ENCODE peak calls at places on chromosomes 5 and 9, in four cellular contexts. B is upper lobe of right lung; G is HepG2; R is CD8-positive, alpha-beta T cell. E is an unnamed sample.
A peak's percentile ranks its signal among the peaks of the same experiment; 100 is the strongest.

GRCh38 chr5:160233215-160233614 is 3.9 kb downstream of the FABP6 start:
- DNase-seq in R (no peak), B (no peak), G (no peak), E (no peak)

GRCh38 chr9:18482371-18482770 is 8.4 kb downstream of the ADAMTSL1 start:
- DNase-seq in R (no peak), G (no peak), B (no peak), E (no peak)

GRCh38 chr5:175597718-175598117 is 60.2 kb upstream of the HRH2 start:
- DNase-seq in B (no peak), G (no peak), R (no peak), E (no peak)

GRCh38 chr5:127820910-127821553 is 117.8 kb downstream of the CCDC192 start:
- DNase-seq in B (no peak), G (peak; percentile 10), R (no peak), E (no peak)

GRCh38 chr5:33311893-33312292 is 128.9 kb upstream of the TARS1 start:
- DNase-seq in R (no peak), B (no peak), G (no peak), E (no peak)

GRCh38 chr9:82597225-82598158 is 465.4 kb downstream of the RASEF start:
- DNase-seq in G (peak; percentile 78), R (no peak), B (no peak), E (no peak)

GRCh38 chr5:151458314-151458713 is 10.9 kb downstream of the SLC36A1 start:
- DNase-seq in B (no peak), R (no peak), G (no peak), E (no peak)

GRCh38 chr5:74281191-74281590 is 359.3 kb downstream of the ENC1 start:
- DNase-seq in R (no peak), G (no peak), B (no peak), E (no peak)

GRCh38 chr5:178130576-178131445 is at the start of gene RMND5B:
- DNase-seq in B (peak; percentile 94), R (peak; percentile 76), G (peak; percentile 70), E (peak; percentile 80)

GRCh38 chr9:37413311-37413710 is 9.2 kb upstream of the GRHPR start:
- DNase-seq in G (no peak), R (no peak), B (no peak), E (no peak)

GRCh38 chr9:133952598-133953550 is 39.2 kb downstream of the VAV2 start:
- DNase-seq in G (no peak), B (no peak), R (no peak), E (no peak)

GRCh38 chr9:34590376-34591090 is 1.0 kb upstream of the CNTFR start:
- DNase-seq in B (no peak), R (no peak), G (no peak), E (no peak)

GRCh38 chr5:76542887-76543690 is 80.1 kb downstream of the F2RL2 start:
- DNase-seq in R (peak; percentile 58), G (no peak), B (peak; percentile 69), E (peak; percentile 70)

GRCh38 chr5:9198399-9198798 is 347.5 kb downstream of the SEMA5A start:
- DNase-seq in B (no peak), G (no peak), R (no peak), E (no peak)

GRCh38 chr9:93122721-93123221 is 11.3 kb downstream of the NINJ1 start:
- DNase-seq in R (no peak), B (peak; percentile 57), G (no peak), E (peak; percentile 14)

GRCh38 chr9:89023788-89024187 is 32.5 kb downstream of the S1PR3 start:
- DNase-seq in R (no peak), G (no peak), B (no peak), E (no peak)

GRCh38 chr9:120941046-120941770 is 14.6 kb upstream of the TRAF1 start:
- DNase-seq in B (no peak), G (no peak), R (no peak), E (no peak)

GRCh38 chr5:156406023-156406422 is 79.1 kb downstream of the SGCD start:
- DNase-seq in G (no peak), B (no peak), R (no peak), E (no peak)

GRCh38 chr9:97474373-97474925 is 27.0 kb upstream of the TMOD1 start:
- DNase-seq in G (no peak), B (no peak), R (no peak), E (no peak)

GRCh38 chr9:4371108-4371507 is 71.2 kb upstream of the GLIS3 start:
- DNase-seq in G (no peak), B (no peak), R (no peak), E (no peak)

GRCh38 chr9:93630806-93631411 is 54.5 kb downstream of the PHF2 start:
- DNase-seq in R (no peak), B (no peak), G (no peak), E (no peak)

GRCh38 chr9:132182609-132183073 is 20.8 kb downstream of the NTNG2 start:
- DNase-seq in G (no peak), B (no peak), R (no peak), E (no peak)

DNA sequence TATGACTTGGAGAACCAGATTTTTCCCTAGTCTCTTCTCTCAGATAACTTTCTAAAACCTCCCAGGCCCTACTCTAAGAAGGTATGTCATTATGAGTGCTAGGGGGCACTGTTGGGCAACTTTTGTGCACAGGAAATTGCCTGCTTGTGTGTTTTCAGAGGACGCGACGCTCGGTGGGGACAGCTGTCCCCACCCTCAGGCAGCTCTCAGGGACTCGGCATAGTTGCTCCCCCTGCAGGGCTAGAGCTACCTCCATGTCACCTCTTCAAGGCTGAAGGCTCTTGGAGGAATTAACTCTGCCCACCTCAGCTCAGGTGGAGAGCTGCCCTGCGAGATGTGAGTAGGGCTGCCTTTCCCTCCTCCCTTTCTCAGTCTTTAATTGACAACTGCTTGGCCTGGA is 10.2 kb upstream of the TIFAB start:
- DNase-seq in R (peak; percentile 40), G (peak; percentile 87), B (peak; percentile 58), E (no peak)
- TF ChIP-seq CTCF in R (peak; percentile 44), G (peak; percentile 65), B (peak; percentile 51), E (peak; percentile 29)

GRCh38 chr5:54325610-54326311 is 15.4 kb upstream of the ARL15 start:
- DNase-seq in G (no peak), R (no peak), B (no peak), E (no peak)
- TF ChIP-seq CTCF in G (no peak), R (no peak), B (no peak), E (no peak)

GRCh38 chr9:135344523-135344901 is 135.1 kb upstream of the PPP1R26 start:
- DNase-seq in G (no peak), R (no peak), B (no peak), E (no peak)
- TF ChIP-seq CTCF in G (no peak), R (no peak), B (no peak), E (no peak)

GRCh38 chr5:93793159-93793781 is 51.9 kb upstream of the POU5F2 start:
- DNase-seq in R (no peak), G (no peak), B (no peak), E (no peak)

GRCh38 chr5:93790401-93790800 is 49.0 kb upstream of the POU5F2 start:
- DNase-seq in R (no peak), G (no peak), B (no peak), E (no peak)

GRCh38 chr5:93791520-93791972 is 50.1 kb upstream of the POU5F2 start:
- DNase-seq in R (no peak), G (peak; percentile 14), B (no peak), E (no peak)

GRCh38 chr5:93787598-93787997 is 46.2 kb upstream of the POU5F2 start:
- DNase-seq in G (no peak), R (no peak), B (no peak), E (no peak)

DNA sequence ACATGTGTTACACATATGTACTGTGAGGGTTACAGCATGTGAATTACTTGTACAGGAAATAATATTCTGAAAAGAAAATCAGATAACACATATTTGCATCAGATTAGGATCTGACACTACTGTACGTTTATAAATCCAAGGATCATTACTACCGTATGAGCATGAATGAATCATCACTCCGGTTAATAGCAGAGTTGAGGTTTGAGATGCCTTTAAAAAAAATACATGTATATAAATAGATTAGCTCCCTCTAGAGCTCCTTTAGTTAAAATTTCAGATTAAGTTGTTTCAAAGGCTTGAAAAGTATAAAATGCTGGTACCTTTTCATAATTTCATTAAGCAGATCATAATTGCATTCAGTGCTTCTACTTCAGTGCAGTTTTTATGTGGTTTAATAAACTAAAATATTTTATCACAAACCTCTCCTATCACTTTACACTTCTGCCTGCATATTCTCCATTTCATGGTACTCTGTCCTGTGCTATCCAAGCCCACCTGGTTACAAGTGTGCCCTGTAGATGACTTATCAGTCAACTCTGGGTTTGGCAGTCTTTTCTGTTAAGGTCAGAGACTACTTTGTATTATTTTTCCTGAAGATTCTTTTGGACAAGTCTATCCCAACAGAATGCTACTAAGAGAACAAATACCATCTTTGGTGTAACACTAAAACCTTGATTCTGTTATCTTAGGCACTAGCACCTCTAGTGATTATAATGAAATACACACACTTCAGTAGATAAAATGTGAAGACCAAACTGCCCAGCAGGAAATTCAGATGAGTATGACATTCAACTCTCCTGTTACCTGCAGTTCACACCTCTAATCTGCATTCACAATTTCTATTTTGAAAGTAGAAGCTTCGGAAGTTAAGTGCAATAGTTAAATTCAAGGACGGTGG is 48.0 kb upstream of the POU5F2 start:
- DNase-seq in B (no peak), G (no peak), R (no peak), E (no peak)
- TF ChIP-seq CTCF in B (no peak), G (no peak), R (no peak), E (no peak)

GRCh38 chr5:39986614-39987013 is 561.8 kb upstream of the DAB2 start:
- DNase-seq in G (no peak), R (no peak), B (no peak), E (no peak)
- TF ChIP-seq CTCF in G (no peak), R (no peak), B (no peak), E (no peak)

GRCh38 chr9:94782367-94783120 is 56.0 kb downstream of the AOPEP start:
- DNase-seq in R (no peak), G (no peak), B (no peak), E (no peak)

GRCh38 chr9:94779693-94780290 is 53.3 kb downstream of the AOPEP start:
- DNase-seq in B (no peak), G (no peak), R (no peak), E (no peak)

GRCh38 chr9:94783121-94783664 is 56.7 kb downstream of the AOPEP start:
- DNase-seq in G (peak; percentile 75), R (peak; percentile 32), B (peak; percentile 91), E (peak; percentile 26)

GRCh38 chr9:94780516-94780950 is 54.0 kb downstream of the AOPEP start:
- DNase-seq in R (no peak), B (no peak), G (no peak), E (no peak)

DNA sequence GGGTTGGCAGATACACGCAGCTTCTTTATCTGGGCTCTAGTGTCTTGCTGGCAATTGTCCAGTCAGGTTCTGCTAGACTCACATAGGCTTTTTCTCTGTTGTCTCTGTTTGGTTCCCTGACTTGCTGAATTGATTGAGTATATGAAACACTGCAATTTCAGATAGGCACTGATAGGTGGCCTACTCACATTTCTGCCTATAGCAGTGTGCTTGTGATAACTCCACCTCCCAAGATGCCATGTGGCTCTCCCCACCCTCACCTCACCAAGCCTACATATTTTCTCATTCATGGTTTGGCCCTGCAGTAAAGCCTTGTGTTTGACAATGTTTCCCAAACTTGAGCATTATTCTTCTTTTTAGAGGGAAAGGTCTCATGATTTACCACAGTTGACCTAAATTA is 52.6 kb downstream of the AOPEP start:
- DNase-seq in G (no peak), R (no peak), B (no peak), E (no peak)
- TF ChIP-seq CTCF in G (no peak), R (no peak), B (no peak), E (no peak)

E was measured in natural killer cell.